ENCODE peak calls at places on chromosomes 6 and 20, in four cellular contexts. One of them, this sample, is unnamed.

GRCh38 chr6:158808918-158809678 is 10.1 kb downstream of the EZR start:
- DNase-seq in psoas muscle: no peak
- DNase-seq in astrocyte: no peak
- DNase-seq in endothelial cell: no peak
- DNase-seq in this sample: no peak

GRCh38 chr20:48999890-49000870 is 45.9 kb upstream of the CSE1L start:
- DNase-seq in astrocyte: no peak
- DNase-seq in endothelial cell: no peak
- DNase-seq in psoas muscle: no peak
- DNase-seq in this sample: no peak

GRCh38 chr20:18091624-18092023 is 33.9 kb upstream of the OVOL2 start:
- DNase-seq in endothelial cell: no peak
- DNase-seq in psoas muscle: no peak
- DNase-seq in astrocyte: no peak
- DNase-seq in this sample: no peak

GRCh38 chr6:149046164-149046821 is 271.2 kb upstream of the TAB2 start:
- DNase-seq in psoas muscle: no peak
- DNase-seq in astrocyte: no peak
- DNase-seq in endothelial cell: no peak
- DNase-seq in this sample: no peak

GRCh38 chr6:113181164-113181563 is 676.0 kb upstream of the MARCKS start:
- DNase-seq in astrocyte: no peak
- DNase-seq in endothelial cell: no peak
- DNase-seq in psoas muscle: no peak
- DNase-seq in this sample: no peak

GRCh38 chr20:47799116-47799715 is 13.9 kb upstream of the SULF2 start:
- DNase-seq in endothelial cell: no peak
- DNase-seq in astrocyte: no peak
- DNase-seq in psoas muscle: no peak
- DNase-seq in this sample: no peak

GRCh38 chr6:72554203-72554564 is 67.7 kb upstream of the KCNQ5 start:
- DNase-seq in astrocyte: peak
- DNase-seq in endothelial cell: no peak
- DNase-seq in psoas muscle: no peak
- DNase-seq in this sample: no peak

GRCh38 chr20:2521369-2522305 is 12.9 kb upstream of the ZNF343 start:
- DNase-seq in astrocyte: no peak
- DNase-seq in endothelial cell: peak
- DNase-seq in psoas muscle: no peak
- DNase-seq in this sample: no peak

GRCh38 chr20:36105731-36106226 is 48.8 kb upstream of the EPB41L1 start:
- DNase-seq in endothelial cell: no peak
- DNase-seq in psoas muscle: no peak
- DNase-seq in astrocyte: no peak
- DNase-seq in this sample: no peak

GRCh38 chr6:53042112-53042511 is 23.1 kb upstream of the FBXO9 start:
- DNase-seq in psoas muscle: no peak
- DNase-seq in endothelial cell: no peak
- DNase-seq in astrocyte: peak
- DNase-seq in this sample: no peak

GRCh38 chr6:149840345-149841075 is 23.6 kb downstream of the LRP11 start:
- DNase-seq in endothelial cell: peak
- DNase-seq in astrocyte: peak
- DNase-seq in psoas muscle: peak
- DNase-seq in this sample: no peak

GRCh38 chr6:168562576-168563151 is 121.7 kb downstream of the SMOC2 start:
- DNase-seq in astrocyte: no peak
- DNase-seq in psoas muscle: no peak
- DNase-seq in endothelial cell: no peak
- DNase-seq in this sample: peak

GRCh38 chr6:50846860-50847171 is 28.1 kb downstream of the TFAP2B start:
- DNase-seq in astrocyte: no peak
- DNase-seq in psoas muscle: no peak
- DNase-seq in endothelial cell: no peak
- DNase-seq in this sample: no peak

GRCh38 chr6:14966111-14966901 is 279.6 kb upstream of the JARID2 start:
- DNase-seq in astrocyte: no peak
- DNase-seq in psoas muscle: no peak
- DNase-seq in endothelial cell: no peak
- DNase-seq in this sample: no peak

GRCh38 chr6:150600302-150601017 is 775 bp downstream of the PLEKHG1 start:
- DNase-seq in psoas muscle: peak
- DNase-seq in astrocyte: peak
- DNase-seq in endothelial cell: peak
- DNase-seq in this sample: peak

GRCh38 chr6:156699017-156699421 is 78.2 kb upstream of the ARID1B start:
- DNase-seq in endothelial cell: no peak
- DNase-seq in psoas muscle: no peak
- DNase-seq in astrocyte: peak
- DNase-seq in this sample: no peak

GRCh38 chr6:34011298-34011697 is 134.6 kb downstream of the GRM4 start:
- DNase-seq in psoas muscle: no peak
- DNase-seq in endothelial cell: no peak
- DNase-seq in astrocyte: no peak
- DNase-seq in this sample: no peak

GRCh38 chr6:157669747-157670216 is 153.3 kb upstream of the SNX9 start:
- DNase-seq in astrocyte: peak
- DNase-seq in psoas muscle: peak
- DNase-seq in endothelial cell: no peak
- DNase-seq in this sample: no peak

GRCh38 chr20:36384022-36384619 is 78.0 kb downstream of the DLGAP4 start:
- DNase-seq in astrocyte: peak
- DNase-seq in endothelial cell: peak
- DNase-seq in psoas muscle: no peak
- DNase-seq in this sample: no peak

GRCh38 chr6:35092362-35093117 is 48.6 kb downstream of the TCP11 start:
- DNase-seq in psoas muscle: no peak
- DNase-seq in astrocyte: peak
- DNase-seq in endothelial cell: no peak
- DNase-seq in this sample: no peak

GRCh38 chr6:52981215-52981910 is 13.7 kb downstream of the GSTA4 start:
- DNase-seq in astrocyte: no peak
- DNase-seq in endothelial cell: no peak
- DNase-seq in psoas muscle: no peak
- DNase-seq in this sample: no peak

GRCh38 chr20:41081276-41081814 is 52.7 kb downstream of the TOP1 start:
- DNase-seq in astrocyte: peak
- DNase-seq in psoas muscle: no peak
- DNase-seq in endothelial cell: no peak
- DNase-seq in this sample: no peak

GRCh38 chr6:101462576-101462975 is 69.1 kb downstream of the GRIK2 start:
- DNase-seq in endothelial cell: no peak
- DNase-seq in astrocyte: peak
- DNase-seq in psoas muscle: no peak
- DNase-seq in this sample: no peak

GRCh38 chr6:105087571-105088211 is 92.1 kb downstream of the POPDC3 start:
- DNase-seq in endothelial cell: peak
- DNase-seq in psoas muscle: no peak
- DNase-seq in astrocyte: peak
- DNase-seq in this sample: no peak

DNA sequence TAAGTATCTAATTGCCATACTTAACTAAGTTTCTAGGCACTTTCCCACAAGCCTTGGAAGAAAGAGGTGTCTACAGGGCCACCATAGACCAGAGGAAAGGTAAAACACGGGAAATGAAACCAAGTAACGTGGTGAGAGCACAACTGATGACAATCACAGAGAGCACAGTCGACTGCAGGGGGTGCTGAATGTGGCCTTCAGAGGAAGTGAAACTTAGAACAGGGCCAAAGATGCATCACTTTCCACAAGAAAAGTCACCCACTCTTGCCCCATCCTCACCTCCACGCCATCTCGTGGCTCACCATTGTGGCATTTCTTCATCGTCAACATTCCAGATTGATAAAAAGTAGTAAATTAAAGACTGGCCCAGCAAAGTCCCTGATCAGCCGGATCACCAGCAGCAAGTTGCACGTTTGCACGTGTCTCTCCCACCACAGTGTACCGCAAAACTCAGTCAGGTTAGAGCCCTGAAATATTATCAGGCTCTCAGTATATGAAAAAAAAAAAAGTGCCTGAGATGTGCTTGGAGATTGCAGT is 31.4 kb downstream of the HIVEP2 start:
- DNase-seq in astrocyte: no peak
- DNase-seq in endothelial cell: no peak
- DNase-seq in psoas muscle: no peak
- DNase-seq in this sample: no peak
- TF ChIP-seq CTCF in astrocyte: no peak
- TF ChIP-seq CTCF in endothelial cell: no peak
- TF ChIP-seq CTCF in psoas muscle: no peak
- TF ChIP-seq CTCF in this sample: no peak

DNA sequence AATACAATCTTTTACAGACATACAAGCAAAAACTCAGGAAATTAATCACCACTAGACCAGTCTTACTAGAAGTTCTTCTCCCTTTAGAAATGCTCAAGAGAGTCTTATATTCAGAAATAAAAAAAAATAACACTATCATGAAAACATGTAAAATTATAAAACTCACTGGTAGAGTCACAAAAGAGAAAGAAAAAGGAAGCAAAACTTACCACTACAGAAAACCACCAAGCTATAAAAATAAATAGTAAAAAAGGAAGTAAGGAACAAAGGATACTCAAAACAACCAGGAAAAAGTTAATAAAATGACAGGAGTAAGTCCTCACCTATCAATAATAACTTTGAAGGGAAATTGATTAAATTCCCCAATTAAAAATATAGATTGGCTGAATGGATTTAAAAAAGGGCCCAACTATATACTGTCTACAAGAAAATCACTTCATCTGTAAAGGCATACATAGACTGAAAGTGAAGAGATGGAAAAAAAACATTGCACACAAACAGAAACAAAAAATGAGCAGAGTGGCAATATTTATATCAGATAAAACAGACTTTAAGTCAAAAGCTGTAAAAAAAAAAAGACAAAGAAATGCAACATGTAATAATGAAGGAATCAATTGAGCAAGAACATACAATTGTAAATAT is 489.5 kb downstream of the KIF16B start:
- DNase-seq in psoas muscle: no peak
- DNase-seq in astrocyte: no peak
- DNase-seq in endothelial cell: no peak
- DNase-seq in this sample: no peak
- TF ChIP-seq CTCF in psoas muscle: no peak
- TF ChIP-seq CTCF in astrocyte: no peak
- TF ChIP-seq CTCF in endothelial cell: no peak
- TF ChIP-seq CTCF in this sample: no peak

GRCh38 chr6:70667711-70668498 is at the start of gene SMAP1:
- DNase-seq in astrocyte: peak
- DNase-seq in psoas muscle: peak
- DNase-seq in endothelial cell: peak
- DNase-seq in this sample: peak
- TF ChIP-seq CTCF in astrocyte: no peak
- TF ChIP-seq CTCF in psoas muscle: no peak
- TF ChIP-seq CTCF in endothelial cell: no peak
- TF ChIP-seq CTCF in this sample: peak

GRCh38 chr20:24783631-24784492 is 165.2 kb upstream of the CST7 start:
- DNase-seq in endothelial cell: peak
- DNase-seq in psoas muscle: no peak
- DNase-seq in astrocyte: no peak
- DNase-seq in this sample: no peak
- TF ChIP-seq CTCF in endothelial cell: no peak
- TF ChIP-seq CTCF in psoas muscle: no peak
- TF ChIP-seq CTCF in astrocyte: no peak
- TF ChIP-seq CTCF in this sample: no peak

DNA sequence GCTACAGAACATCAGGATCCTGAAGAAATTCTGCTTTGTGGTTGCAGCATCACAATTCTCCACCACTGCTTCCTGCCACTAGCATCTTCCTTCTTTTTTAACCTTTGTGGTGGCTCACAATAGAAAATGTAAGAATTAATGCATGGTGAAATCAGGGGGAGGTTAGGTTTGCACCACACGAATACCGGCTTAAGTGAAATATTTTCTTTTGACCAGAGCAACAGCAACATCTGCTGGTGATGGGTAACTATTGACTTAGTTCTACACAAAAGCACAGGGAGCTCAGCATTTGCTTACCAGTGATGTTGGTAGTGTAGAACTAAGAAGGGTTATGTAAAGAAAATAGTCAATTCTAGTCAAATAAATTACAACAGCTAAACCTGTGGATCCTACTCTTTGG is 280.5 kb downstream of the SYNE1 start:
- DNase-seq in endothelial cell: peak
- DNase-seq in psoas muscle: no peak
- DNase-seq in astrocyte: no peak
- DNase-seq in this sample: no peak
- TF ChIP-seq CTCF in endothelial cell: no peak
- TF ChIP-seq CTCF in psoas muscle: peak
- TF ChIP-seq CTCF in astrocyte: peak
- TF ChIP-seq CTCF in this sample: peak

DNA sequence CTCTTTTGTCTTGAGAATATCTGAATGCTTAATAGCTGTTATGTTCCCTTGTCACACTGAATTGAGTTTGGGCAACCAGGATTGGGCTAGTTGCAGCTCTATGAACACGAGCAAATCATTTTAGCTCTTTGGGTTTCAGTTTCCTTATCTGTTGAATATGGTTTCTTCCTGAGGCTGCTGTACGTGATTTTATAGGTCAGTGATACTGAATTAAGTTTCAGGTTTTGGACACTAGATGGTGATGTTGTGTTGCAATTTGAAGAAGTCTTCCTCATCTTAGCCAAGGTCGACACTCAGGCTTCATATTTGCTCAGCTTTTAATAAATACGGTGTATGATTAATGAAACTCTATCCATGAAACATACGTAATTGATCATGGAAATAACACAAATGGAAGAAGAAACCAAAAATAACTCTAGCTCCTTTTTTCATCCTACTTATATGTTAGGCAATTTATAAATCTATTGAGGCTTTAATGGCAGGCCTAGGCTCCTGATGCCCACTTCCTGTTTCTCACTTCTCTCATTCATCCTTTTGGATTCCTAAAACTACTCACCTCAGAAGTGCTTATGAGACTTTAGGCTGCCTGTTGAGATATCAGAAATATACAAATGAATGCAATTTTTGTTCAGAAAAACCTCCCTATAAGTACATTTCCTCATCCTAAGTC is 354.1 kb upstream of the MAP3K7 start:
- DNase-seq in astrocyte: peak
- DNase-seq in psoas muscle: no peak
- DNase-seq in endothelial cell: no peak
- DNase-seq in this sample: no peak
- TF ChIP-seq CTCF in astrocyte: peak
- TF ChIP-seq CTCF in psoas muscle: peak
- TF ChIP-seq CTCF in endothelial cell: peak
- TF ChIP-seq CTCF in this sample: peak